ENCODE peak calls at places on chromosomes 11 and 22, in five cellular contexts. V, H, K, B and F are unnamed samples.

GRCh38 chr11:122226810-122227379 is 110.9 kb upstream of the BLID start:
- DNase-seq in V (peak), H (no peak), K (no peak), B (no peak), F (no peak)

GRCh38 chr11:12199231-12199948 is 89.0 kb downstream of the MICAL2 start:
- DNase-seq in V (no peak), H (no peak), K (no peak), B (peak), F (no peak)

GRCh38 chr22:42138972-42139371 is 8.4 kb upstream of the CYP2D6 start:
- DNase-seq in V (no peak), H (no peak), K (no peak), B (no peak), F (no peak)

GRCh38 chr11:57461841-57462489 is 1.6 kb downstream of the RTN4RL2 start:
- DNase-seq in V (no peak), H (no peak), K (no peak), B (no peak), F (no peak)

GRCh38 chr11:8080674-8081590 is at the start of gene TUB:
- DNase-seq in V (no peak), H (no peak), K (no peak), B (no peak), F (no peak)

GRCh38 chr11:29507381-29507780 is 509.4 kb downstream of the KCNA4 start:
- DNase-seq in V (no peak), H (no peak), K (no peak), B (no peak), F (no peak)

GRCh38 chr11:65418431-65418680 is 4.2 kb upstream of the NEAT1 start:
- DNase-seq in V (no peak), H (no peak), K (no peak), B (no peak), F (no peak)

GRCh38 chr11:34609187-34609751 is 11.6 kb upstream of the EHF start:
- DNase-seq in V (no peak), H (no peak), K (no peak), B (no peak), F (no peak)

GRCh38 chr22:47213571-47214230 is 451.3 kb downstream of the TBC1D22A start:
- DNase-seq in V (no peak), H (no peak), K (no peak), B (no peak), F (no peak)

GRCh38 chr22:29702025-29702930 is 17.5 kb upstream of the CABP7 start:
- DNase-seq in V (no peak), H (no peak), K (no peak), B (no peak), F (no peak)

GRCh38 chr22:42061041-42061440 is 9.6 kb downstream of the NAGA start:
- DNase-seq in V (no peak), H (no peak), K (no peak), B (no peak), F (no peak)

GRCh38 chr11:118485273-118485672 is 42.0 kb upstream of the TTC36 start:
- DNase-seq in V (no peak), H (no peak), K (no peak), B (no peak), F (no peak)

GRCh38 chr22:41976070-41976901 is 7.0 kb downstream of the SEPTIN3 start:
- DNase-seq in V (no peak), H (no peak), K (no peak), B (no peak), F (no peak)

GRCh38 chr22:37284807-37285355 is 2.6 kb downstream of the CYTH4 start:
- DNase-seq in V (no peak), H (no peak), K (no peak), B (peak), F (no peak)

GRCh38 chr11:58024601-58025091 is 965 bp downstream of the OR9Q1 start:
- DNase-seq in V (no peak), H (no peak), K (no peak), B (peak), F (peak)

GRCh38 chr11:31160504-31161422 is 208.8 kb downstream of the DCDC1 start:
- DNase-seq in V (no peak), H (no peak), K (no peak), B (no peak), F (no peak)

GRCh38 chr11:106996691-106997090 is 21.6 kb downstream of the GUCY1A2 start:
- DNase-seq in V (no peak), H (no peak), K (no peak), B (no peak), F (no peak)

GRCh38 chr11:2883717-2884423 is 1.7 kb downstream of the CDKN1C start:
- DNase-seq in V (no peak), H (no peak), K (no peak), B (no peak), F (no peak)

DNA sequence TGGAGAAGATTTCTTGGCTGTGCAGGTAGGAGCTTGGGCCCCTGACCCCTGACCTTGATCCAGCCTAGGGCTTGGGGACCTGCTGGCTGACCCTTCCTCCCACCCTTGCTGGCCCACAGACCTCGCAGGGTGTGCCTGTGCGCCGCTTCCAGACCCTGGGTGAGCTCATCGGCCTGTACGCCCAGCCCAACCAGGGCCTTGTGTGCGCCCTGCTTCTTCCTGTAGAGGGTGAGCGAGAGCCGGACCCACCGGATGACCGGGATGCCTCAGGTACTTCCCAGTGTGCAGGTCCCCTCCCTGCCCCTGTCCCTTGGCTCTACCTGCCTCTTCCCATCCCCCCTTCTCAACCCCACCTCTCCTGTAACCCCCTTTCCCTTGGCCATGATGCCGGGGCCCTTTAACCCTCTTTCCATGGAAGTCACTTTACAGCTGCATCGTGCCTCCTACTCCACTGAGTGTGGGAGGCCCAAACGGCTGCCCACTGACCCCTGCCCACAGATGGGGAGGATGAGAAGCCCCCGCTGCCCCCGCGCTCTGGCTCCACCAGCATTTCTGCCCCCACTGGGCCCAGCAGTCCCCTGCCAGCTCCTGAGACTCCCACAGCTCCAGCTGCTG is 3.8 kb downstream of the INPPL1 start:
- DNase-seq in V (no peak), H (no peak), K (no peak), B (no peak), F (no peak)
- TF ChIP-seq CTCF in V (no peak), H (peak), K (peak), B (no peak), F (peak)

DNA sequence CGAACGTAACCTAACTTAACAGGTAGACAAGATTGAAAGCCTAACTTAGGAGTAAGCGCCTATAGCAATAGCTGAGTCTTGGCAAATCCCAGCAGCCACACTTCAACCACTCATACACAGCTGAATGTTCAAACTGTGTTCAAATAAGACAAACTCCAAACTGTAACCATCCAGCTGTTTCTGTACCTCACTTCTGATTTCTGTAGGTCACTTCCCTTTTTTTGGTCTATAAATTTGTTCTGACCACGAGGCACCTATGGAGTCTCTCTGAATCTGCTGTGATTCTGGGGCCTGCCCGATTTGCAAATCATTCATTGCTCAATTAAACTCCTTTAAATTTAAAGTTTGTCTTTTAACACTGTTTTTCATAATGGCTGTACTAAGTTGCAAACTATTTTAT is 8.2 kb upstream of the TENM4 start:
- DNase-seq in V (no peak), H (no peak), K (no peak), B (no peak), F (no peak)
- H3K4me3 ChIP-seq in V (no peak), H (no peak), K (no peak), B (no peak), F (no peak)

DNA sequence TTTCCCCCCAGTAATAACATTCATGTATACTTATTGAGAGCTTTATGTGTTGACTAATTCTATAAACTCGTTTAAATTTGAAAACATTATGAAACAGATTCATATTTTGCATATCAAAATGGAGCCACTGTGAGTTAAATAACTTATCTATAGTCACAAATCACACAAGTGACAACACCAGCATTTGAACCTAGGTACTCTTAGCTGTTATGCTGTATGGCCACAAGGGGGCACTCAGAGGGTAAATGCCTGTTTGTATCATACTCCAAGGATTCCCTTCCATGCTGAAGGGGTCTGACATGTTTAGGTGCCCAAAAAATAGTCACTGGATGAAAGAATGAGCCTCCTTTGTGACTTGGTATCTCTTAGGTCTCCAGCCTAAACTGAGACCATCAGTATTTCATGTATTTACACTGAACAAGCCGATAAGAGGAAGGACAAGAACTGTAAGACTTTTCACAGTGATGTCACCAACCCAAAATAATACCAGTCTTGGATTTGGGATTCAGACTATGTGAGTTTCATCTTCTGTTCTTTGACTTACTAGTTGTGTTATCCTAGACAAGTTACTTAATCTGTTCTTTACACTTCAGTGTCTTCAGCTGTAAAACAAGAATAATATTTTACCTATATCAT is 12.2 kb upstream of the OR52D1 start:
- DNase-seq in V (peak), H (peak), K (peak), B (no peak), F (no peak)
- TF ChIP-seq CTCF in V (peak), H (peak), K (peak), B (peak), F (peak)

GRCh38 chr11:68868221-68868620 is 26.5 kb upstream of the CPT1A start:
- DNase-seq in V (no peak), H (no peak), K (no peak), B (no peak), F (no peak)

GRCh38 chr11:68867067-68867466 is 25.4 kb upstream of the CPT1A start:
- DNase-seq in V (no peak), H (no peak), K (no peak), B (no peak), F (no peak)

GRCh38 chr11:68865241-68865640 is 23.5 kb upstream of the CPT1A start:
- DNase-seq in V (no peak), H (no peak), K (no peak), B (no peak), F (no peak)

GRCh38 chr11:68872216-68873003 is 30.7 kb upstream of the CPT1A start:
- DNase-seq in V (peak), H (no peak), K (peak), B (no peak), F (no peak)

DNA sequence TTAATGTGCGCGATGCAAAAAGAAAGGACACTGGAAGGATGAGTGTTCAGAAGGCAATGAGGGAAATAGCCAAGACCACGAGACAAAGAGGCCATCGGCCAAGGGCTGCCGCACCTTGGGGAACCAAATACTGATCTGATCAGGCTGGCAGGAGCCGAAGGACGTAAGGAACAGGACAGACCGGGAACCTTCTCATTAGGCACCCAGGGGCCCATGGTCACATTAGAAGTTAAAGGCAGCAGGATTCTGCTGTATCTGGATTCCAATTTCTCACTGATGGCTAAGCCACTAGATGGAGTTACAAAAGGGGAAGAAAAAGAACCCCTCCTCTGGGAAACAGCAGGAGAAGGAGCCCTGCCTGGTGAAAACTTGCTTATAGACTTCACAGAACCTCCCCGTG is 28.8 kb upstream of the CPT1A start:
- DNase-seq in V (no peak), H (no peak), K (no peak), B (no peak), F (no peak)
- H3K4me3 ChIP-seq in V (peak), H (no peak), K (peak), B (peak), F (peak)